ENCODE peak calls at places on chromosomes 2 and 18, in six cellular contexts. J, H, T, K, C and N are unnamed samples.

GRCh38 chr2:68747413-68747812 is 12.8 kb downstream of the ARHGAP25 start:
- DNase-seq in J (peak; percentile 29), H (peak; percentile 20), T (no peak), K (no peak), C (no peak), N (no peak)

GRCh38 chr2:138708682-138709241 is 71.4 kb downstream of the NXPH2 start:
- DNase-seq in J (no peak), H (no peak), T (no peak), K (peak; percentile 78), C (no peak), N (no peak)

GRCh38 chr2:206389164-206389563 is 54.2 kb upstream of the ADAM23 start:
- DNase-seq in J (no peak), H (no peak), T (no peak), K (no peak), C (no peak), N (no peak)

GRCh38 chr2:224778474-224778877 is 62.3 kb upstream of the CCDC195 start:
- DNase-seq in J (no peak), H (peak; percentile 48), T (peak; percentile 47), K (peak; percentile 74), C (peak; percentile 73), N (no peak)

GRCh38 chr2:160365691-160366367 is 127.8 kb downstream of the RBMS1 start:
- DNase-seq in J (peak; percentile 81), H (no peak), T (peak; percentile 38), K (no peak), C (no peak), N (peak; percentile 74)

GRCh38 chr18:55018602-55019001 is 59.3 kb upstream of the CCDC68 start:
- DNase-seq in J (no peak), H (no peak), T (no peak), K (peak; percentile 69), C (no peak), N (no peak)

GRCh38 chr2:12300019-12300602 is 416.6 kb upstream of the TRIB2 start:
- DNase-seq in J (no peak), H (no peak), T (no peak), K (no peak), C (no peak), N (no peak)

GRCh38 chr2:240149943-240150784 is 9.7 kb upstream of the OTOS start:
- DNase-seq in J (no peak), H (no peak), T (peak; percentile 76), K (peak; percentile 20), C (peak; percentile 40), N (no peak)

GRCh38 chr2:237558918-237559645 is 7.3 kb upstream of the PRLH start:
- DNase-seq in J (peak; percentile 96), H (no peak), T (peak; percentile 45), K (peak; percentile 89), C (no peak), N (peak; percentile 73)

GRCh38 chr18:5979176-5979888 is 84.0 kb upstream of the TMEM200C start:
- DNase-seq in J (no peak), H (no peak), T (no peak), K (no peak), C (no peak), N (no peak)

GRCh38 chr2:183803596-183803995 is 679.4 kb downstream of the NUP35 start:
- DNase-seq in J (no peak), H (no peak), T (peak; percentile 6), K (no peak), C (no peak), N (no peak)

GRCh38 chr2:227491391-227491790 is 19.4 kb downstream of the AGFG1 start:
- DNase-seq in J (no peak), H (no peak), T (no peak), K (no peak), C (no peak), N (no peak)

GRCh38 chr18:70328169-70328568 is 39.3 kb downstream of the SOCS6 start:
- DNase-seq in J (no peak), H (no peak), T (no peak), K (no peak), C (no peak), N (no peak)

GRCh38 chr2:220276736-220277444 is 649.5 kb downstream of the SLC4A3 start:
- DNase-seq in J (no peak), H (no peak), T (no peak), K (peak; percentile 50), C (no peak), N (no peak)

GRCh38 chr2:60674524-60675165 is 81.4 kb upstream of the PAPOLG start:
- DNase-seq in J (peak; percentile 87), H (peak; percentile 80), T (peak; percentile 89), K (peak; percentile 63), C (peak; percentile 82), N (peak; percentile 94)

GRCh38 chr18:77129150-77129551 is 3.4 kb downstream of the MBP start:
- DNase-seq in J (peak; percentile 84), H (no peak), T (peak; percentile 35), K (peak; percentile 66), C (no peak), N (no peak)

GRCh38 chr18:77131652-77132368 is 773 bp downstream of the MBP start:
- DNase-seq in J (peak; percentile 85), H (peak; percentile 72), T (peak; percentile 77), K (no peak), C (peak; percentile 34), N (peak; percentile 89)

GRCh38 chr18:77132369-77133050 is at the start of gene MBP:
- DNase-seq in J (peak; percentile 82), H (peak; percentile 74), T (peak; percentile 92), K (no peak), C (peak; percentile 68), N (peak; percentile 90)

GRCh38 chr18:77131100-77131651 is 1.4 kb downstream of the MBP start:
- DNase-seq in J (peak; percentile 64), H (peak; percentile 65), T (peak; percentile 39), K (peak; percentile 32), C (peak; percentile 36), N (peak; percentile 89)

DNA sequence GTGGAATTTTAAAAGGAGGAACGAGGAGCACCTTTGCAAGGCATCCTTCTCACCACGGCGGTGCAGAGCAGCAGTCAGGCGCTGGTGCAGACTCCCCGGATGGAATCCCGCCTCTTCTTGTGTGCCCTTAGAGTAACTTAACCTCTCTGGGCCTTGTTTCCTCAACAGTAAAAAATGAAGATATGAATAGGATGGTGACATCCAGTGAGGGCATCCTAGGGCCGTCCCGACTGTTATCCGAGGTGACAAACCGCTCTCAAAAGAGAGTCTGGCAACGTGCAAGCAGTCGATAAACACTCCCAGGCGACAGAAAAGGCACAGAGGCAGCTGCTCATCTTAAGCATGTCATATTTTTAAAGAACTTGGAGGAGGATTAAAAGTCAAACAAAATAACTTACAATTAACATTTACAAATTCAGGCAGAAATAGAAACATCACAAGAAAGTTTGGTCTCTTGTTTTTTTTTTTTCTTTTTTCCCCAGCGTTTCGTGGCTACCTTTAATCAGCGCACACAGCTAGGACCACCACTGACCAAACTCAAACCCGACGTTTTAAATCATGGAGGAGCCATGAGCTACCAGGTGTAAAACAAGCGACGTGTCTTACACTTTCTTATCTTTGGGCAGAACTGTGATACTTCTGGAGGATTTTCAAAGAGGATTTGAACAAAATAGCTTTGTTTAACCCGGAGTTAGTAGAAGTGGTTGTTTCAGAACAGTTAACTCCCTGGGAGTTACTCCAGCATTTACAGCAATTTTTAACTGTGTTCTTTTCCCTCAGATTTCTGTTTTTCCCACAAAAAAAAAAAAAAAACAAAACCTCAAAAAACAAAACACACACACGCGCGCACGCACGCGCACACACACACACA is 2.1 kb downstream of the MBP start:
- DNase-seq in J (peak; percentile 55), H (no peak), T (no peak), K (no peak), C (no peak), N (peak; percentile 39)
- H3K4me3 ChIP-seq in J (peak overlapping the region; percentile 52), H (peak overlapping the region; percentile 76), T (peak overlapping the region; percentile 92), K (no peak overlapping the region), C (peak overlapping the region; percentile 87), N (no peak overlapping the region)

DNA sequence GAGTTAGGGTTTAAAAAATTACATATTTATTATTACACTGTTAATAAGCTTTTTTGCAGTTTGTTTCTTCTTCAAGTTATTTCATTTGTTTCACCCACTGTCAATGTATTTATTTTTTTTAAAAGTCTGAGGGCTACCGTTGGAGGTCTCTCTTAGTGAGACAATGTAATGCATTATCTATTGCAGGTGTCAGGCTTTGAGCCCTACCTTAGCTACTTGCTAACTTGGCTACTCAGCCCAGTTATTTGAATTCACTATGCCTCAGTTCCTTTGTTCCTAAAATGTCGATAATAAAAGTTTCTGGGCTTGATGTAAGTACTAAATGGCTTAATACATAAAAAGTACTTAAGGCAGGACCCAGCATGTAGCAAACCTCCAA is 458 bp upstream of the TFPI start:
- DNase-seq in J (no peak), H (no peak), T (no peak), K (no peak), C (no peak), N (no peak)
- H3K4me1 ChIP-seq in J (peaks cover 3% of the 10 kb centered on the region), H (no peaks in the 10 kb centered on the region), T (no peaks in the 10 kb centered on the region), K (no peaks in the 10 kb centered on the region), C (no peaks in the 10 kb centered on the region), N (no peaks in the 10 kb centered on the region)

GRCh38 chr2:218280260-218280870 is 10.0 kb downstream of the PNKD start:
- DNase-seq in J (no peak), H (no peak), T (no peak), K (no peak), C (no peak), N (no peak)
- H3K27ac ChIP-seq in J (peak overlapping the region; percentile 91), H (peak overlapping the region; percentile 32), T (no peak overlapping the region), K (no peak overlapping the region), C (no peak overlapping the region), N (no peak overlapping the region)

DNA sequence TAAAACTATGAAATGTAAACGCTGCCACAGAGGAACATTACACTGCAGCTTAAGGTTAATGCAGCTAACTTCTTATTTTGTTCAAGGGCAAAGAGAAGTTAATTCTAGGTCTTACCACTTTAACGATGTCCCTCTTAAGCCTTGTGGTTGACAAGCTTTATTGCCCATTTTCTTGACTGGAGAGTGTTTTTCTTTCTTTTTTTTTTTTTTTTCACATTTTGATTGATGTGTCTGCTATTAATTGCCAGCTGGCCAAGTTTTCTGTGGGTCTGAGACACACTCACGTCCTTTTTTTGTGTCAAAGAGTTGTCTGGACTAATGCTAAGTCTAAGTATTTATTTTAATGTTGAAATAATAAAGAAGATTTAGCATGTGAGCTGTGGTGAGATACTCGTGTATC is 34.5 kb downstream of the ST6GAL2 start:
- DNase-seq in J (no peak), H (no peak), T (no peak), K (no peak), C (no peak), N (no peak)
- H3K4me3 ChIP-seq in J (no peak overlapping the region), H (no peak overlapping the region), T (no peak overlapping the region), K (no peak overlapping the region), C (no peak overlapping the region), N (peak overlapping the region; percentile 69)

DNA sequence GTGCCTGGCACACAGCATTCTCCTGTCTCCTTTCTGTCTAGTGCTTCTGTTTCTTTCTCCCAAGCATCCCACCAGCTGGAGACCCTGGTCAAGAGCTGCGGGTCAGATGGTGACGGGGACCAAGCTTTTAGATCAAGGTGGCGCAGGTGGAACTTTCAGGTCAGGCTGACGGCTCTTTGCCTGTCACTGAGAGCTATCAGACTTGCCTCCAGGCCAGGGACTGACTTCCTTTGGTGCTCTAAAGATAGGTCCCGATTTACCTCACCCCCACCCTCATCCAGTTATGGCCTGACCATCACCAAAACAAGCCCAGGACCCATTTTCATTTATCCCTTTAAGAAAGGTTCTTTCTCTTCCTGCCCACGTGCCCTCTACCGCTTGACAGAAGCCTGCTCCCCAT is 1.2 kb upstream of the EMILIN1 start:
- DNase-seq in J (no peak), H (no peak), T (no peak), K (no peak), C (peak; percentile 59), N (no peak)
- H3K4me1 ChIP-seq in J (peaks cover 90% of the 10 kb centered on the region), H (peaks cover 18% of the 10 kb centered on the region), T (peaks cover 26% of the 10 kb centered on the region), K (peaks cover 35% of the 10 kb centered on the region), C (peaks cover 79% of the 10 kb centered on the region), N (no peaks in the 10 kb centered on the region)